ENCODE peak calls at places on chromosomes 2 and 18, in six cellular contexts. One of them, this sample, is unnamed.

GRCh38 chr2:98709530-98709929 is 21.4 kb downstream of the MGAT4A start:
- DNase-seq in GM23338: no peak
- DNase-seq in HAP-1: no peak
- DNase-seq in stimulated activated CD8-positive, alpha-beta memory T cell treated with anti-CD3 and anti-CD28 coated beads, Interleukin-15, amount 100 ng/mL, for 24 hours: no peak
- DNase-seq in sciatic nerve: no peak
- DNase-seq in astrocyte of the cerebellum: peak; percentile 1
- DNase-seq in this sample: no peak

GRCh38 chr2:182132605-182133004 is 147.0 kb downstream of the PPP1R1C start:
- DNase-seq in GM23338: no peak
- DNase-seq in HAP-1: no peak
- DNase-seq in stimulated activated CD8-positive, alpha-beta memory T cell treated with anti-CD3 and anti-CD28 coated beads, Interleukin-15, amount 100 ng/mL, for 24 hours: no peak
- DNase-seq in sciatic nerve: no peak
- DNase-seq in astrocyte of the cerebellum: no peak
- DNase-seq in this sample: no peak

GRCh38 chr18:56835331-56835730 is 184.2 kb downstream of the WDR7 start:
- DNase-seq in GM23338: no peak
- DNase-seq in HAP-1: no peak
- DNase-seq in stimulated activated CD8-positive, alpha-beta memory T cell treated with anti-CD3 and anti-CD28 coated beads, Interleukin-15, amount 100 ng/mL, for 24 hours: no peak
- DNase-seq in sciatic nerve: no peak
- DNase-seq in astrocyte of the cerebellum: no peak
- DNase-seq in this sample: no peak

GRCh38 chr2:152115952-152116351 is 17.1 kb upstream of the CACNB4 start:
- DNase-seq in GM23338: peak; percentile 55
- DNase-seq in HAP-1: no peak
- DNase-seq in stimulated activated CD8-positive, alpha-beta memory T cell treated with anti-CD3 and anti-CD28 coated beads, Interleukin-15, amount 100 ng/mL, for 24 hours: no peak
- DNase-seq in sciatic nerve: no peak
- DNase-seq in astrocyte of the cerebellum: no peak
- DNase-seq in this sample: no peak

GRCh38 chr2:177284531-177284930 is 20.0 kb upstream of the NFE2L2 start:
- DNase-seq in GM23338: no peak
- DNase-seq in HAP-1: no peak
- DNase-seq in stimulated activated CD8-positive, alpha-beta memory T cell treated with anti-CD3 and anti-CD28 coated beads, Interleukin-15, amount 100 ng/mL, for 24 hours: no peak
- DNase-seq in sciatic nerve: no peak
- DNase-seq in astrocyte of the cerebellum: no peak
- DNase-seq in this sample: no peak

GRCh38 chr2:112004246-112004645 is 50.8 kb upstream of the TMEM87B start:
- DNase-seq in GM23338: no peak
- DNase-seq in HAP-1: no peak
- DNase-seq in stimulated activated CD8-positive, alpha-beta memory T cell treated with anti-CD3 and anti-CD28 coated beads, Interleukin-15, amount 100 ng/mL, for 24 hours: no peak
- DNase-seq in sciatic nerve: peak; percentile 67
- DNase-seq in astrocyte of the cerebellum: no peak
- DNase-seq in this sample: no peak

GRCh38 chr2:217593732-217594131 is 409.1 kb downstream of the TNS1 start:
- DNase-seq in GM23338: peak; percentile 11
- DNase-seq in HAP-1: no peak
- DNase-seq in stimulated activated CD8-positive, alpha-beta memory T cell treated with anti-CD3 and anti-CD28 coated beads, Interleukin-15, amount 100 ng/mL, for 24 hours: no peak
- DNase-seq in sciatic nerve: no peak
- DNase-seq in astrocyte of the cerebellum: no peak
- DNase-seq in this sample: no peak

GRCh38 chr2:6986251-6986893 is 69.2 kb downstream of the RNF144A start:
- DNase-seq in GM23338: peak; percentile 41
- DNase-seq in HAP-1: peak; percentile 6
- DNase-seq in stimulated activated CD8-positive, alpha-beta memory T cell treated with anti-CD3 and anti-CD28 coated beads, Interleukin-15, amount 100 ng/mL, for 24 hours: no peak
- DNase-seq in sciatic nerve: no peak
- DNase-seq in astrocyte of the cerebellum: no peak
- DNase-seq in this sample: peak; percentile 60

GRCh38 chr2:191866675-191867506 is 20.0 kb upstream of the CAVIN2 start:
- DNase-seq in GM23338: no peak
- DNase-seq in HAP-1: peak; percentile 19
- DNase-seq in stimulated activated CD8-positive, alpha-beta memory T cell treated with anti-CD3 and anti-CD28 coated beads, Interleukin-15, amount 100 ng/mL, for 24 hours: no peak
- DNase-seq in sciatic nerve: no peak
- DNase-seq in astrocyte of the cerebellum: peak; percentile 68
- DNase-seq in this sample: no peak

GRCh38 chr2:105301646-105302045 is 27.9 kb downstream of the TGFBRAP1 start:
- DNase-seq in GM23338: no peak
- DNase-seq in HAP-1: no peak
- DNase-seq in stimulated activated CD8-positive, alpha-beta memory T cell treated with anti-CD3 and anti-CD28 coated beads, Interleukin-15, amount 100 ng/mL, for 24 hours: no peak
- DNase-seq in sciatic nerve: no peak
- DNase-seq in astrocyte of the cerebellum: no peak
- DNase-seq in this sample: no peak

GRCh38 chr2:145573608-145574007 is 1053.7 kb upstream of the ZEB2 start:
- DNase-seq in GM23338: no peak
- DNase-seq in HAP-1: no peak
- DNase-seq in stimulated activated CD8-positive, alpha-beta memory T cell treated with anti-CD3 and anti-CD28 coated beads, Interleukin-15, amount 100 ng/mL, for 24 hours: no peak
- DNase-seq in sciatic nerve: no peak
- DNase-seq in astrocyte of the cerebellum: no peak
- DNase-seq in this sample: no peak

GRCh38 chr2:33217431-33217830 is 259.0 kb upstream of the RASGRP3 start:
- DNase-seq in GM23338: no peak
- DNase-seq in HAP-1: no peak
- DNase-seq in stimulated activated CD8-positive, alpha-beta memory T cell treated with anti-CD3 and anti-CD28 coated beads, Interleukin-15, amount 100 ng/mL, for 24 hours: no peak
- DNase-seq in sciatic nerve: no peak
- DNase-seq in astrocyte of the cerebellum: no peak
- DNase-seq in this sample: no peak

GRCh38 chr18:55478301-55478660 is 109.7 kb downstream of the TCF4 start:
- DNase-seq in GM23338: no peak
- DNase-seq in HAP-1: no peak
- DNase-seq in stimulated activated CD8-positive, alpha-beta memory T cell treated with anti-CD3 and anti-CD28 coated beads, Interleukin-15, amount 100 ng/mL, for 24 hours: no peak
- DNase-seq in sciatic nerve: no peak
- DNase-seq in astrocyte of the cerebellum: no peak
- DNase-seq in this sample: no peak

GRCh38 chr18:36372902-36373301 is 75.4 kb downstream of the FHOD3 start:
- DNase-seq in GM23338: no peak
- DNase-seq in HAP-1: no peak
- DNase-seq in stimulated activated CD8-positive, alpha-beta memory T cell treated with anti-CD3 and anti-CD28 coated beads, Interleukin-15, amount 100 ng/mL, for 24 hours: no peak
- DNase-seq in sciatic nerve: no peak
- DNase-seq in astrocyte of the cerebellum: peak; percentile 84
- DNase-seq in this sample: no peak

GRCh38 chr2:76391663-76392062 is 680.9 kb upstream of the GCFC2 start:
- DNase-seq in GM23338: no peak
- DNase-seq in HAP-1: no peak
- DNase-seq in stimulated activated CD8-positive, alpha-beta memory T cell treated with anti-CD3 and anti-CD28 coated beads, Interleukin-15, amount 100 ng/mL, for 24 hours: no peak
- DNase-seq in sciatic nerve: no peak
- DNase-seq in astrocyte of the cerebellum: no peak
- DNase-seq in this sample: no peak

GRCh38 chr2:769771-770170 is 92.6 kb upstream of the TMEM18 start:
- DNase-seq in GM23338: no peak
- DNase-seq in HAP-1: no peak
- DNase-seq in stimulated activated CD8-positive, alpha-beta memory T cell treated with anti-CD3 and anti-CD28 coated beads, Interleukin-15, amount 100 ng/mL, for 24 hours: no peak
- DNase-seq in sciatic nerve: no peak
- DNase-seq in astrocyte of the cerebellum: no peak
- DNase-seq in this sample: no peak

GRCh38 chr2:181972431-181973190 is 13.0 kb upstream of the PPP1R1C start:
- DNase-seq in GM23338: no peak
- DNase-seq in HAP-1: no peak
- DNase-seq in stimulated activated CD8-positive, alpha-beta memory T cell treated with anti-CD3 and anti-CD28 coated beads, Interleukin-15, amount 100 ng/mL, for 24 hours: no peak
- DNase-seq in sciatic nerve: no peak
- DNase-seq in astrocyte of the cerebellum: no peak
- DNase-seq in this sample: no peak

GRCh38 chr2:50449306-50449705 is 582.6 kb downstream of the NRXN1 start:
- DNase-seq in GM23338: no peak
- DNase-seq in HAP-1: peak; percentile 38
- DNase-seq in stimulated activated CD8-positive, alpha-beta memory T cell treated with anti-CD3 and anti-CD28 coated beads, Interleukin-15, amount 100 ng/mL, for 24 hours: no peak
- DNase-seq in sciatic nerve: no peak
- DNase-seq in astrocyte of the cerebellum: no peak
- DNase-seq in this sample: no peak

GRCh38 chr2:136448435-136448834 is 316.9 kb upstream of the THSD7B start:
- DNase-seq in GM23338: no peak
- DNase-seq in HAP-1: no peak
- DNase-seq in stimulated activated CD8-positive, alpha-beta memory T cell treated with anti-CD3 and anti-CD28 coated beads, Interleukin-15, amount 100 ng/mL, for 24 hours: no peak
- DNase-seq in sciatic nerve: no peak
- DNase-seq in astrocyte of the cerebellum: peak; percentile 13
- DNase-seq in this sample: no peak

GRCh38 chr2:6780765-6781274 is 84.9 kb downstream of the CMPK2 start:
- DNase-seq in GM23338: no peak
- DNase-seq in HAP-1: no peak
- DNase-seq in stimulated activated CD8-positive, alpha-beta memory T cell treated with anti-CD3 and anti-CD28 coated beads, Interleukin-15, amount 100 ng/mL, for 24 hours: no peak
- DNase-seq in sciatic nerve: peak; percentile 66
- DNase-seq in astrocyte of the cerebellum: no peak
- DNase-seq in this sample: no peak

GRCh38 chr2:84636080-84636971 is 120.0 kb downstream of the DNAH6 start:
- DNase-seq in GM23338: no peak
- DNase-seq in HAP-1: no peak
- DNase-seq in stimulated activated CD8-positive, alpha-beta memory T cell treated with anti-CD3 and anti-CD28 coated beads, Interleukin-15, amount 100 ng/mL, for 24 hours: no peak
- DNase-seq in sciatic nerve: no peak
- DNase-seq in astrocyte of the cerebellum: no peak
- DNase-seq in this sample: no peak

GRCh38 chr2:33518929-33519328 is 42.5 kb downstream of the RASGRP3 start:
- DNase-seq in GM23338: no peak
- DNase-seq in HAP-1: no peak
- DNase-seq in stimulated activated CD8-positive, alpha-beta memory T cell treated with anti-CD3 and anti-CD28 coated beads, Interleukin-15, amount 100 ng/mL, for 24 hours: no peak
- DNase-seq in sciatic nerve: no peak
- DNase-seq in astrocyte of the cerebellum: no peak
- DNase-seq in this sample: no peak

GRCh38 chr2:145235312-145235711 is 715.4 kb upstream of the ZEB2 start:
- DNase-seq in GM23338: no peak
- DNase-seq in HAP-1: no peak
- DNase-seq in stimulated activated CD8-positive, alpha-beta memory T cell treated with anti-CD3 and anti-CD28 coated beads, Interleukin-15, amount 100 ng/mL, for 24 hours: no peak
- DNase-seq in sciatic nerve: no peak
- DNase-seq in astrocyte of the cerebellum: no peak
- DNase-seq in this sample: no peak

GRCh38 chr18:12911025-12911927 is 27.2 kb upstream of the PTPN2 start:
- DNase-seq in GM23338: peak; percentile 72
- DNase-seq in HAP-1: no peak
- DNase-seq in stimulated activated CD8-positive, alpha-beta memory T cell treated with anti-CD3 and anti-CD28 coated beads, Interleukin-15, amount 100 ng/mL, for 24 hours: peak; percentile 37
- DNase-seq in sciatic nerve: no peak
- DNase-seq in astrocyte of the cerebellum: no peak
- DNase-seq in this sample: no peak

GRCh38 chr18:62486290-62486964 is 36.4 kb upstream of the ZCCHC2 start:
- DNase-seq in GM23338: no peak
- DNase-seq in HAP-1: no peak
- DNase-seq in stimulated activated CD8-positive, alpha-beta memory T cell treated with anti-CD3 and anti-CD28 coated beads, Interleukin-15, amount 100 ng/mL, for 24 hours: no peak
- DNase-seq in sciatic nerve: no peak
- DNase-seq in astrocyte of the cerebellum: no peak
- DNase-seq in this sample: no peak

GRCh38 chr2:160970052-160970846 is 190.0 kb upstream of the TANK start:
- DNase-seq in GM23338: peak; percentile 95
- DNase-seq in HAP-1: peak; percentile 94
- DNase-seq in stimulated activated CD8-positive, alpha-beta memory T cell treated with anti-CD3 and anti-CD28 coated beads, Interleukin-15, amount 100 ng/mL, for 24 hours: no peak
- DNase-seq in sciatic nerve: no peak
- DNase-seq in astrocyte of the cerebellum: peak; percentile 82
- DNase-seq in this sample: no peak

GRCh38 chr2:146661494-146662096 is 1183.2 kb upstream of the ACVR2A start:
- DNase-seq in GM23338: peak; percentile 76
- DNase-seq in HAP-1: peak; percentile 57
- DNase-seq in stimulated activated CD8-positive, alpha-beta memory T cell treated with anti-CD3 and anti-CD28 coated beads, Interleukin-15, amount 100 ng/mL, for 24 hours: no peak
- DNase-seq in sciatic nerve: no peak
- DNase-seq in astrocyte of the cerebellum: peak; percentile 31
- DNase-seq in this sample: no peak

GRCh38 chr2:200862532-200863000 is 1.9 kb downstream of the CLK1 start:
- DNase-seq in GM23338: peak; percentile 39
- DNase-seq in HAP-1: peak; percentile 44
- DNase-seq in stimulated activated CD8-positive, alpha-beta memory T cell treated with anti-CD3 and anti-CD28 coated beads, Interleukin-15, amount 100 ng/mL, for 24 hours: no peak
- DNase-seq in sciatic nerve: no peak
- DNase-seq in astrocyte of the cerebellum: no peak
- DNase-seq in this sample: no peak

GRCh38 chr18:28411806-28412205 is 234.9 kb upstream of the CDH2 start:
- DNase-seq in GM23338: no peak
- DNase-seq in HAP-1: no peak
- DNase-seq in stimulated activated CD8-positive, alpha-beta memory T cell treated with anti-CD3 and anti-CD28 coated beads, Interleukin-15, amount 100 ng/mL, for 24 hours: no peak
- DNase-seq in sciatic nerve: no peak
- DNase-seq in astrocyte of the cerebellum: peak; percentile 87
- DNase-seq in this sample: no peak

GRCh38 chr2:241702405-241703127 is 727 bp downstream of the ING5 start:
- DNase-seq in GM23338: peak; percentile 92
- DNase-seq in HAP-1: peak; percentile 80
- DNase-seq in stimulated activated CD8-positive, alpha-beta memory T cell treated with anti-CD3 and anti-CD28 coated beads, Interleukin-15, amount 100 ng/mL, for 24 hours: peak; percentile 61
- DNase-seq in sciatic nerve: peak; percentile 93
- DNase-seq in astrocyte of the cerebellum: no peak
- DNase-seq in this sample: peak; percentile 97

GRCh38 chr2:134911386-134911785 is 7.2 kb upstream of the CCNT2 start:
- DNase-seq in GM23338: no peak
- DNase-seq in HAP-1: no peak
- DNase-seq in stimulated activated CD8-positive, alpha-beta memory T cell treated with anti-CD3 and anti-CD28 coated beads, Interleukin-15, amount 100 ng/mL, for 24 hours: no peak
- DNase-seq in sciatic nerve: no peak
- DNase-seq in astrocyte of the cerebellum: no peak
- DNase-seq in this sample: no peak

GRCh38 chr2:126703311-126703710 is 47.4 kb downstream of the GYPC start:
- DNase-seq in GM23338: no peak
- DNase-seq in HAP-1: no peak
- DNase-seq in stimulated activated CD8-positive, alpha-beta memory T cell treated with anti-CD3 and anti-CD28 coated beads, Interleukin-15, amount 100 ng/mL, for 24 hours: no peak
- DNase-seq in sciatic nerve: no peak
- DNase-seq in astrocyte of the cerebellum: no peak
- DNase-seq in this sample: no peak

GRCh38 chr2:76120176-76120575 is 409.5 kb upstream of the GCFC2 start:
- DNase-seq in GM23338: no peak
- DNase-seq in HAP-1: no peak
- DNase-seq in stimulated activated CD8-positive, alpha-beta memory T cell treated with anti-CD3 and anti-CD28 coated beads, Interleukin-15, amount 100 ng/mL, for 24 hours: no peak
- DNase-seq in sciatic nerve: no peak
- DNase-seq in astrocyte of the cerebellum: no peak
- DNase-seq in this sample: no peak

GRCh38 chr2:156697906-156698305 is 261.7 kb downstream of the GPD2 start:
- DNase-seq in GM23338: no peak
- DNase-seq in HAP-1: no peak
- DNase-seq in stimulated activated CD8-positive, alpha-beta memory T cell treated with anti-CD3 and anti-CD28 coated beads, Interleukin-15, amount 100 ng/mL, for 24 hours: no peak
- DNase-seq in sciatic nerve: no peak
- DNase-seq in astrocyte of the cerebellum: no peak
- DNase-seq in this sample: no peak

GRCh38 chr2:104945866-104946265 is 92.0 kb downstream of the POU3F3 start:
- DNase-seq in GM23338: no peak
- DNase-seq in HAP-1: no peak
- DNase-seq in stimulated activated CD8-positive, alpha-beta memory T cell treated with anti-CD3 and anti-CD28 coated beads, Interleukin-15, amount 100 ng/mL, for 24 hours: no peak
- DNase-seq in sciatic nerve: no peak
- DNase-seq in astrocyte of the cerebellum: no peak
- DNase-seq in this sample: no peak

This sample was measured in mesenteric fat pad.